ENCODE peak calls at places on chromosomes 16 and 17, in four cellular contexts. One of them, this sample, is unnamed.

GRCh38 chr17:41464682-41465081 is 2.5 kb downstream of the KRT32 start:
- DNase-seq in K562: no peak
- DNase-seq in HepG2: no peak
- DNase-seq in GM12878: no peak
- DNase-seq in this sample: no peak

GRCh38 chr17:75194879-75195278 is 10.6 kb upstream of the NUP85 start:
- DNase-seq in GM12878: no peak
- DNase-seq in K562: no peak
- DNase-seq in HepG2: no peak
- DNase-seq in this sample: no peak

GRCh38 chr17:40056379-40057005 is 2.3 kb upstream of the MED24 start:
- DNase-seq in K562: no peak
- DNase-seq in HepG2: no peak
- DNase-seq in GM12878: no peak
- DNase-seq in this sample: no peak

GRCh38 chr16:48356633-48357376 is 28.4 kb downstream of the SIAH1 start:
- DNase-seq in K562: no peak
- DNase-seq in GM12878: no peak
- DNase-seq in HepG2: no peak
- DNase-seq in this sample: no peak

GRCh38 chr17:60766778-60767190 is 89.1 kb downstream of the BCAS3 start:
- DNase-seq in GM12878: no peak
- DNase-seq in HepG2: peak
- DNase-seq in K562: peak
- DNase-seq in this sample: peak

GRCh38 chr17:27545562-27546229 is 85.3 kb upstream of the LGALS9 start:
- DNase-seq in HepG2: no peak
- DNase-seq in K562: peak
- DNase-seq in GM12878: no peak
- DNase-seq in this sample: no peak

GRCh38 chr17:9928601-9929341 is 23.7 kb upstream of the RCVRN start:
- DNase-seq in GM12878: no peak
- DNase-seq in K562: peak
- DNase-seq in HepG2: peak
- DNase-seq in this sample: peak

GRCh38 chr17:1147664-1148063 is 32.1 kb downstream of the ABR start:
- DNase-seq in GM12878: no peak
- DNase-seq in HepG2: peak
- DNase-seq in K562: peak
- DNase-seq in this sample: peak

GRCh38 chr16:57089406-57089805 is 3.0 kb upstream of the CPNE2 start:
- DNase-seq in K562: no peak
- DNase-seq in HepG2: no peak
- DNase-seq in GM12878: no peak
- DNase-seq in this sample: no peak

GRCh38 chr16:8464979-8465378 is 125.3 kb downstream of the TMEM114 start:
- DNase-seq in K562: no peak
- DNase-seq in HepG2: no peak
- DNase-seq in GM12878: no peak
- DNase-seq in this sample: no peak

GRCh38 chr17:66789093-66789492 is 45.8 kb upstream of the CACNG5 start:
- DNase-seq in HepG2: no peak
- DNase-seq in GM12878: no peak
- DNase-seq in K562: no peak
- DNase-seq in this sample: no peak
- TF ChIP-seq TCF7 in HepG2: no peak
- TF ChIP-seq TCF7 in GM12878: no peak
- TF ChIP-seq TCF7 in K562: no peak
- TF ChIP-seq TCF7 in this sample: no peak

DNA sequence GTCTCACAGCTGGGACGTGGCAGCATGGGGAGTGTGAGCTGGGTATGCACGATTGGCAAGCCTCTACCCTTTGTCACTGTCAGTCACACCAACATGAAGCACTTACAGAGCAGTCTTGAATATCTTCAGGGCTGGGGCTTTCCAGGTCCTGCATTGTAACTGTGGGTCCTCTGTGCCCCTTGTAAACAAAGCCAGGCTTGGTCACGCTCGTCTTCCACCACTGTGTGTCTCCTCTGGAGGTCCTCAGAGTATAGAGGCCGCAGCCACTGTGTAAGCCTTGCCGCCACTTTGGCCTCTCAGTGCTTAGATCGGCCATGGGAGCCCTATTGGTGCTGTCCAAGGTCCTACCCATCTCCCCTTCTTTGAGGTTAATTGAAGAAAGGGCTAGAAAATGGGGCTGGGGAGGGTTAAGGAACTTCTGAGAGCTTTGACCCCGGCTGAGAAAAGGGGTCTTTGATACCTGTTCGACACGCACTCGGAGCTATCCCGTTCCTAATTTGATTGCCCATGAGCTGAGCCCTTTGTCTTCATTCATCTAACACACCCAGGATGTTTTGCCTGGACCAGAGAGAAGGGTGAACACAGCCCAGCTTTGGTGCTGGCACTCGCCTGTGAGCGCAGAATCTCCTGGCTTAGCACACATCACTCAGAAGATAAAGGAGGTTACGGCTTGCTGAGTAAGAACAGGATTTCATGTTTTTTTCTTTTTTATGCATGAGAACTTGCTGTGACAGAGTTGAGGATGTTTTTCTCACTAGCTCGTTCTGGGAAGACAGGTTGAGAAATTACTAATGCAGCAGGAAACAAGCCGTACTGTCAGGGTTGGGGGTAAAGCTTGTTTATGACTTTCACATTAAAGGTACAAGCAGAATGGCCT is 267.9 kb downstream of the CPPED1 start:
- DNase-seq in K562: peak
- DNase-seq in HepG2: peak
- DNase-seq in GM12878: peak
- DNase-seq in this sample: peak
- TF ChIP-seq TCF7 in K562: no peak
- TF ChIP-seq TCF7 in HepG2: no peak
- TF ChIP-seq TCF7 in GM12878: peak
- TF ChIP-seq TCF7 in this sample: no peak

GRCh38 chr17:14032234-14032633 is 37.1 kb upstream of the COX10 start:
- DNase-seq in K562: no peak
- DNase-seq in GM12878: no peak
- DNase-seq in HepG2: no peak
- DNase-seq in this sample: no peak

GRCh38 chr17:14037453-14037852 is 31.9 kb upstream of the COX10 start:
- DNase-seq in K562: peak
- DNase-seq in GM12878: no peak
- DNase-seq in HepG2: no peak
- DNase-seq in this sample: no peak

GRCh38 chr17:14042411-14042810 is 26.9 kb upstream of the COX10 start:
- DNase-seq in K562: no peak
- DNase-seq in HepG2: no peak
- DNase-seq in GM12878: no peak
- DNase-seq in this sample: no peak

GRCh38 chr17:14033166-14033565 is 36.1 kb upstream of the COX10 start:
- DNase-seq in GM12878: no peak
- DNase-seq in HepG2: no peak
- DNase-seq in K562: no peak
- DNase-seq in this sample: no peak

DNA sequence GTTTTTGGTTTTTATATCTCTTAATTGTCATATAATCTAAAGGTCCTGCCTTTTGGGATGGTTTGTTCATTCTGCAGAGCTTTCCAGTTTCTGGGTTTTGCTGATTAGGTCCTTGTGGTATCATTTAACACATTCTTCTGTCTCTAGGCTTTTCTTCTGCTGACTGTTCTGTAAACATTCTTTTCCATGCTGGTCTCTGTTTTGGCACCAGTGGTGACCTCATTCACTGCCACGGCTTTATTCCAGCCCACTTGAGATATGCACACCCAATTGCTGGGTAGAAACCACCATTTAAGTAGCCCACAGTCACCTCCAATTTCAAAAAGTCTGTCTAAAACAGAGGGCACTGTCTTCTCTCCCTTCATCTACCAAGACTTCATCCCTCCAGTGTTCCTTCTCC is 31.1 kb upstream of the COX10 start:
- DNase-seq in GM12878: no peak
- DNase-seq in K562: peak
- DNase-seq in HepG2: no peak
- DNase-seq in this sample: no peak
- TF ChIP-seq TCF7 in GM12878: no peak
- TF ChIP-seq TCF7 in K562: no peak
- TF ChIP-seq TCF7 in HepG2: no peak
- TF ChIP-seq TCF7 in this sample: no peak

GRCh38 chr17:21294321-21295035 is 10.0 kb downstream of the MAP2K3 start:
- DNase-seq in HepG2: no peak
- DNase-seq in GM12878: no peak
- DNase-seq in K562: peak
- DNase-seq in this sample: no peak

GRCh38 chr17:21297026-21297520 is 12.6 kb downstream of the MAP2K3 start:
- DNase-seq in HepG2: no peak
- DNase-seq in GM12878: no peak
- DNase-seq in K562: no peak
- DNase-seq in this sample: no peak

GRCh38 chr17:21296097-21297025 is 11.8 kb downstream of the MAP2K3 start:
- DNase-seq in K562: peak
- DNase-seq in GM12878: no peak
- DNase-seq in HepG2: no peak
- DNase-seq in this sample: no peak

GRCh38 chr17:21293846-21294240 is 9.3 kb downstream of the MAP2K3 start:
- DNase-seq in HepG2: no peak
- DNase-seq in K562: no peak
- DNase-seq in GM12878: no peak
- DNase-seq in this sample: no peak

GRCh38 chr17:21295036-21295952 is 10.8 kb downstream of the MAP2K3 start:
- DNase-seq in K562: peak
- DNase-seq in HepG2: no peak
- DNase-seq in GM12878: no peak
- DNase-seq in this sample: no peak
- TF ChIP-seq TCF7 in K562: no peak
- TF ChIP-seq TCF7 in HepG2: no peak
- TF ChIP-seq TCF7 in GM12878: no peak
- TF ChIP-seq TCF7 in this sample: no peak

GRCh38 chr16:69406780-69407331 is 17.6 kb upstream of the CYB5B start:
- DNase-seq in GM12878: no peak
- DNase-seq in HepG2: peak
- DNase-seq in K562: peak
- DNase-seq in this sample: no peak
- TF ChIP-seq TCF7 in GM12878: no peak
- TF ChIP-seq TCF7 in HepG2: no peak
- TF ChIP-seq TCF7 in K562: no peak
- TF ChIP-seq TCF7 in this sample: no peak

GRCh38 chr16:64864232-64864803 is 257.5 kb downstream of the CDH11 start:
- DNase-seq in GM12878: no peak
- DNase-seq in HepG2: no peak
- DNase-seq in K562: no peak
- DNase-seq in this sample: no peak
- TF ChIP-seq TCF7 in GM12878: no peak
- TF ChIP-seq TCF7 in HepG2: no peak
- TF ChIP-seq TCF7 in K562: no peak
- TF ChIP-seq TCF7 in this sample: no peak

GRCh38 chr16:78648517-78648916 is 549.1 kb downstream of the WWOX start:
- DNase-seq in K562: no peak
- DNase-seq in HepG2: no peak
- DNase-seq in GM12878: no peak
- DNase-seq in this sample: no peak
- TF ChIP-seq TCF7 in K562: no peak
- TF ChIP-seq TCF7 in HepG2: no peak
- TF ChIP-seq TCF7 in GM12878: no peak
- TF ChIP-seq TCF7 in this sample: no peak

GRCh38 chr17:50062323-50063243 is 6.7 kb downstream of the ITGA3 start:
- DNase-seq in K562: no peak
- DNase-seq in HepG2: no peak
- DNase-seq in GM12878: no peak
- DNase-seq in this sample: no peak

GRCh38 chr17:50060951-50061712 is 5.2 kb downstream of the ITGA3 start:
- DNase-seq in GM12878: no peak
- DNase-seq in HepG2: no peak
- DNase-seq in K562: no peak
- DNase-seq in this sample: no peak

GRCh38 chr17:50065056-50065455 is 9.1 kb downstream of the ITGA3 start:
- DNase-seq in HepG2: no peak
- DNase-seq in K562: no peak
- DNase-seq in GM12878: no peak
- DNase-seq in this sample: no peak

GRCh38 chr17:50064253-50064991 is 8.5 kb downstream of the ITGA3 start:
- DNase-seq in K562: peak
- DNase-seq in HepG2: no peak
- DNase-seq in GM12878: no peak
- DNase-seq in this sample: no peak

GRCh38 chr17:50063516-50064252 is 7.8 kb downstream of the ITGA3 start:
- DNase-seq in HepG2: no peak
- DNase-seq in GM12878: no peak
- DNase-seq in K562: no peak
- DNase-seq in this sample: no peak
- TF ChIP-seq TCF7 in HepG2: no peak
- TF ChIP-seq TCF7 in GM12878: no peak
- TF ChIP-seq TCF7 in K562: no peak
- TF ChIP-seq TCF7 in this sample: no peak

GRCh38 chr17:18248300-18248731 is 10.2 kb downstream of the FLII start:
- DNase-seq in HepG2: peak
- DNase-seq in K562: peak
- DNase-seq in GM12878: no peak
- DNase-seq in this sample: peak
- TF ChIP-seq TCF7 in HepG2: no peak
- TF ChIP-seq TCF7 in K562: no peak
- TF ChIP-seq TCF7 in GM12878: no peak
- TF ChIP-seq TCF7 in this sample: no peak

This sample was measured in WTC11.